ENCODE peak calls at places on chromosomes 4 and X, in four cellular contexts. J is CD8-positive, alpha-beta T cell; E is RWPE1; C is cardiac fibroblast. I is an unnamed sample.

GRCh38 chr4:77862478-77863216 is at the start of gene MRPL1:
- DNase-seq in E (peak; percentile 89), J (peak; percentile 91), C (peak; percentile 98), I (peak; percentile 92)

GRCh38 chrX:102339312-102340298 is 92.6 kb downstream of the NXF2 start:
- DNase-seq in E (no peak), J (no peak), C (no peak), I (no peak)

GRCh38 chr4:40283968-40284367 is 51.2 kb upstream of the CHRNA9 start:
- DNase-seq in J (peak; percentile 94), C (peak; percentile 68), E (peak; percentile 45), I (no peak)

GRCh38 chr4:73222466-73223257 is 35.9 kb downstream of the ANKRD17 start:
- DNase-seq in E (peak; percentile 83), C (peak; percentile 96), J (peak; percentile 78), I (peak; percentile 93)

GRCh38 chr4:27595956-27596355 is 735.3 kb downstream of the STIM2 start:
- DNase-seq in E (no peak), J (no peak), C (no peak), I (no peak)

GRCh38 chrX:87516716-87517115 is 886 bp upstream of the KLHL4 start:
- DNase-seq in E (peak; percentile 27), J (no peak), C (peak; percentile 71), I (no peak)

GRCh38 chr4:77449162-77449561 is 156.5 kb upstream of the CXCL13 start:
- DNase-seq in E (peak; percentile 20), J (no peak), C (peak; percentile 14), I (peak; percentile 9)

GRCh38 chr4:175530655-175531054 is 281.4 kb downstream of the GPM6A start:
- DNase-seq in C (no peak), E (no peak), J (no peak), I (no peak)

GRCh38 chr4:57131849-57132745 is 21.9 kb upstream of the IGFBP7 start:
- DNase-seq in J (no peak), C (peak; percentile 15), E (no peak), I (peak; percentile 24)

GRCh38 chr4:45662996-45663395 is 460.9 kb downstream of the GABRG1 start:
- DNase-seq in J (no peak), E (peak; percentile 46), C (peak; percentile 27), I (no peak)

GRCh38 chrX:139831017-139831416 is 101.8 kb downstream of the ATP11C start:
- DNase-seq in C (peak; percentile 19), J (no peak), E (no peak), I (no peak)

GRCh38 chr4:106497271-106497670 is 128.7 kb upstream of the GIMD1 start:
- DNase-seq in C (peak; percentile 31), J (no peak), E (no peak), I (peak; percentile 53)

GRCh38 chr4:4338632-4339031 is 48.3 kb upstream of the NSG1 start:
- DNase-seq in E (no peak), C (no peak), J (no peak), I (no peak)

GRCh38 chr4:1723131-1723801 is 1.9 kb downstream of the TACC3 start:
- DNase-seq in J (peak; percentile 83), C (no peak), E (no peak), I (no peak)

GRCh38 chr4:140556372-140557085 is 12.2 kb downstream of the UCP1 start:
- DNase-seq in E (no peak), C (no peak), J (no peak), I (no peak)

GRCh38 chr4:52983563-52984303 is 121.6 kb downstream of the RASL11B start:
- DNase-seq in C (peak; percentile 77), J (no peak), E (peak; percentile 59), I (peak; percentile 78)

GRCh38 chr4:128979934-128980333 is 113.4 kb downstream of the SCLT1 start:
- DNase-seq in C (peak; percentile 88), J (no peak), E (peak; percentile 48), I (peak; percentile 88)

GRCh38 chr4:147407261-147408045 is 73.4 kb upstream of the EDNRA start:
- DNase-seq in E (no peak), J (no peak), C (peak; percentile 49), I (no peak)

GRCh38 chrX:154096140-154097002 is 1.1 kb downstream of the MECP2 start:
- DNase-seq in C (peak; percentile 30), J (peak; percentile 26), E (no peak), I (no peak)

GRCh38 chrX:125378205-125378604 is 58.5 kb downstream of the TEX13C start:
- DNase-seq in J (no peak), E (peak; percentile 1), C (no peak), I (no peak)

GRCh38 chrX:1465261-1466231 is 12.8 kb upstream of the ASMTL start:
- DNase-seq in E (no peak), J (peak; percentile 19), C (peak; percentile 16), I (peak; percentile 15)

GRCh38 chr4:99833766-99834165 is 17.1 kb downstream of the DAPP1 start:
- DNase-seq in J (no peak), E (no peak), C (no peak), I (no peak)

GRCh38 chr4:2788101-2788500 is 4.8 kb upstream of the SH3BP2 start:
- DNase-seq in C (no peak), E (no peak), J (no peak), I (no peak)

GRCh38 chr4:2788532-2789103 is 4.3 kb upstream of the SH3BP2 start:
- DNase-seq in E (no peak), J (peak; percentile 16), C (no peak), I (no peak)

GRCh38 chr4:2786794-2787229 is 6.1 kb upstream of the SH3BP2 start:
- DNase-seq in E (no peak), J (peak; percentile 3), C (no peak), I (no peak)

GRCh38 chr4:2786152-2786671 is 6.7 kb upstream of the SH3BP2 start:
- DNase-seq in C (no peak), E (no peak), J (peak; percentile 84), I (no peak)

GRCh38 chr4:2787230-2788100 is 5.4 kb upstream of the SH3BP2 start:
- DNase-seq in E (no peak), J (peak; percentile 72), C (no peak), I (no peak)
- TF ChIP-seq CTCF in E (no peak), J (no peak), C (no peak), I (no peak)

GRCh38 chrX:36856849-36857248 is 151.3 kb upstream of the FAM47C start:
- DNase-seq in J (no peak), C (peak; percentile 1), E (no peak), I (no peak)
- TF ChIP-seq CTCF in J (no peak), C (no peak), E (no peak), I (no peak)

GRCh38 chr4:75892508-75892907 is 9.7 kb downstream of the PPEF2 start:
- DNase-seq in E (peak; percentile 26), C (no peak), J (no peak), I (no peak)
- TF ChIP-seq CTCF in E (no peak), C (peak; percentile 37), J (no peak), I (no peak)

DNA sequence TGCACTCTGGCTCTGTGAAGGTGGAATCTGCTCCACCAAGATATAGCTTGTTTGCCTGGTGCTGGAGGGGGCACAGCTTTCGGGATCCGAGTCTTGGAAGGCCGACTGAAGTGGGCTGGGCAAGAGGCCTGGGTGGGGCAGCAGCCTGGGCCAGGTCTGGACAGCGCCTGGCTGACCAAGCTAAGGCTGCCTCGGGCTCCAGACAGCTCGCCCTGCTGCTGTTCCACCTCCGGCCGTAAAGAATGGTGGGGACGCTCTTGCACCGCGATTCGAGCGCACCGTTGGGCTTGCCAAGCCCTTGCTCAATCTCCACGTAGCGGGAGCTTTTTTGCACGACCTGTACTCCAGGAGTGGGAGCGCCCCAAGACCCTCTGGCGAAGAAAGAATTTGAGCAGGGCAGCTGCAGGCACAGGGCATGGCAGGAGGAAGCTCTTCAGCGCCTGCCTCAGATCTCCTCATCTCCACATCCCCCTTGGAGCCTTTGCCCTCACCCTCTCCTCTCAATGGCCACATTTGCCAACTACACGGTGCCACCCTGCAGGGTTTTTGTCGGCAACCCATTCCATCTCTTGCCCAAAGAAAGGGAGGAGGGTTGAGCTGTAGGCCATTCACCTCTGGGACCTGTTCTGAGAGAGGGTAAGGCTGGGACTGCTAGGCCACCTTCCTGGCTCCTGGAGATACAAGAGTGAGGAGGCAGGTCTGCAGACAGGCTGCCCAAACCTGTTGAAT is 18.9 kb downstream of the CNGA2 start:
- DNase-seq in J (no peak), E (peak; percentile 61), C (peak; percentile 63), I (peak; percentile 80)
- TF ChIP-seq CTCF in J (no peak), E (peak; percentile 78), C (peak; percentile 88), I (peak; percentile 74)

DNA sequence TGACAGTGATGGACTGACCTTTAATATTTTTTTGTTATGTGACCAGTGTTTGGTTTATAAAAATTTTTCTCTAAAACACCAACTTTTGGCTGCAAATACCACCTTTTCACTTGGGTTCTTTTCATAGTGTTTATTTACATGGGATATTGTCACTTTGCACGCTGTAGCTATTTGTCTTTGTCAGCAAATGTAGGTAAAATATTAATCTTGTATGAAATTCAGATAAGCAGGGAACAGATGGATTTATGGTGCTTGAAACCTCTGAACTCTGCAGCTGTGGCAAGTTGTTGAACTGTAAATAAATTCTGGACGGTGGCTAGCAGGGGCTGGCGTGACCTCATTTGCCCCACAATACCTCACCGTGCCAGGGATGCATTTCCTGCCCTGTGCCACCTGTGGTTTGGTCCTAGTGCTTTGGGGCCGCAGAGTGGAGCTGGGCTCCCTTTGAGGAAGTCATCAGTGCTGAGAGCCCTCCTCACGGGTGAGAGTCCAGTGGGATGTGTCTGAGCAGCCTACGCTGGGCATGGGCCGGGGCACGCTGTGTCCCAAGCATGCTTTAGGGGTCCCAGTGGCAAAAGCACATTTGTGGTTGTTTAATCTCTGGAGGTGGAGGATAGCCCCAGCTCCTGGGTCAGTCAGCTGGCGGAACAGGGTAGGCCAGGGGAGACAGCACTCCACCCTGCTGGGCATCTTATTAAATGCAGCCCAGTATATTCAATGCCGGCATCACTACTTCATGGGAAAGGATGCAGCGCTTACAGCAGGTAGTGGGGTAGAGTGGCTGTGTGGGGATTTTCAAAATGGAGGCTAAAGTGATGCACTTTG is 108.6 kb downstream of the TBL1X start:
- DNase-seq in E (no peak), J (no peak), C (no peak), I (no peak)
- TF ChIP-seq CTCF in E (no peak), J (no peak), C (no peak), I (no peak)

I was measured in foreskin fibroblast.